ENCODE peak calls at places on chromosomes 12 and 14, in nine cellular contexts. A is anterior cingulate cortex, K is sigmoid colon, Q is NCI-H524, F is head of caudate nucleus, C is GM20000, T is NCI-H345, V is mammary epithelial cell, S is nucleus accumbens. W is an unnamed sample.

GRCh38 chr12:95439578-95440230 is 34.2 kb upstream of the METAP2 start:
- DNase-seq in K (no peak), F (no peak), C (no peak), V (no peak), A (no peak), S (no peak), Q (no peak), T (no peak), W (no peak)

GRCh38 chr12:50276912-50277671 is 6.2 kb downstream of the LIMA1 start:
- DNase-seq in F (no peak), A (no peak), S (no peak), V (peak), K (no peak), Q (no peak), C (no peak), T (no peak), W (no peak)

GRCh38 chr14:50677527-50678063 is 9.5 kb upstream of the SAV1 start:
- DNase-seq in T (no peak), A (no peak), V (peak), S (no peak), C (peak), K (no peak), F (no peak), Q (no peak), W (no peak)

GRCh38 chr14:37047996-37048395 is 124.4 kb downstream of the SLC25A21 start:
- DNase-seq in Q (no peak), F (no peak), T (no peak), C (no peak), A (no peak), S (no peak), K (no peak), V (no peak), W (no peak)

GRCh38 chr12:114443607-114444421 is 37.9 kb upstream of the TBX5 start:
- DNase-seq in F (no peak), A (no peak), T (no peak), C (no peak), Q (no peak), V (no peak), K (no peak), S (no peak), W (no peak)

GRCh38 chr12:15956413-15957185 is 45.5 kb downstream of the DERA start:
- DNase-seq in F (no peak), T (peak), K (no peak), A (no peak), S (no peak), V (peak), C (no peak), Q (no peak), W (no peak)

GRCh38 chr14:53509227-53509822 is 356.2 kb upstream of the DDHD1 start:
- DNase-seq in K (peak), T (peak), S (no peak), A (no peak), V (peak), F (no peak), Q (peak), C (no peak), W (peak)

GRCh38 chr12:75722714-75723200 is 211.3 kb upstream of the KRR1 start:
- DNase-seq in K (peak), V (peak), Q (no peak), A (peak), C (peak), S (peak), T (peak), F (peak), W (peak)

GRCh38 chr12:91877461-91878230 is 268.0 kb downstream of the BTG1 start:
- DNase-seq in K (no peak), A (no peak), V (peak), F (no peak), S (no peak), C (no peak), Q (peak), T (no peak), W (no peak)

GRCh38 chr14:65352964-65353530 is 59.5 kb upstream of the FUT8 start:
- DNase-seq in C (no peak), K (no peak), T (no peak), V (peak), Q (no peak), F (no peak), A (no peak), S (no peak), W (no peak)

GRCh38 chr14:32077081-32078029 is at the start of gene ARHGAP5:
- DNase-seq in K (peak), V (no peak), S (no peak), C (peak), Q (peak), F (no peak), A (no peak), T (peak), W (peak)

GRCh38 chr12:85632390-85632789 is 203.8 kb downstream of the RASSF9 start:
- DNase-seq in Q (no peak), V (no peak), A (no peak), C (no peak), T (no peak), S (no peak), K (no peak), F (no peak), W (no peak)

GRCh38 chr14:36057452-36058142 is 118.9 kb downstream of the PTCSC3 start:
- DNase-seq in K (no peak), Q (no peak), C (no peak), A (no peak), F (no peak), T (peak), V (peak), S (no peak), W (no peak)

GRCh38 chr14:71478542-71478941 is 453.7 kb upstream of the RGS6 start:
- DNase-seq in V (no peak), Q (peak), C (no peak), A (no peak), K (no peak), F (no peak), S (no peak), T (no peak), W (no peak)

GRCh38 chr14:85319998-85320397 is 209.9 kb upstream of the FLRT2 start:
- DNase-seq in T (no peak), S (no peak), F (no peak), Q (no peak), C (no peak), K (no peak), A (no peak), V (peak), W (no peak)

GRCh38 chr14:104690266-104690711 is 871 bp downstream of the INF2 start:
- DNase-seq in F (no peak), T (no peak), Q (no peak), C (no peak), S (no peak), V (no peak), K (no peak), A (no peak), W (no peak)

GRCh38 chr12:127926004-127926403 is 341.0 kb upstream of the TMEM132C start:
- DNase-seq in F (peak), K (no peak), V (no peak), Q (peak), A (peak), C (no peak), T (no peak), S (peak), W (no peak)

GRCh38 chr12:57001448-57001906 is 4.9 kb downstream of the ZBTB39 start:
- DNase-seq in K (peak), T (peak), A (peak), F (peak), S (peak), C (peak), V (peak), Q (peak), W (no peak)

GRCh38 chr14:36105401-36105800 is 71.1 kb downstream of the PTCSC3 start:
- DNase-seq in C (no peak), A (no peak), T (peak), S (no peak), V (no peak), F (no peak), Q (peak), K (no peak), W (no peak)

GRCh38 chr12:9389796-9390195 is 181.6 kb upstream of the PZP start:
- DNase-seq in T (no peak), S (no peak), Q (no peak), A (no peak), C (no peak), V (no peak), K (no peak), F (no peak), W (no peak)

GRCh38 chr12:121299662-121300061 is 3.2 kb upstream of the CAMKK2 start:
- DNase-seq in A (no peak), T (no peak), C (no peak), V (no peak), S (no peak), F (no peak), K (no peak), Q (no peak), W (no peak)

GRCh38 chr14:94309721-94310120 is 13.4 kb downstream of the SERPINA6 start:
- DNase-seq in K (no peak), S (no peak), V (no peak), C (no peak), T (no peak), Q (no peak), A (no peak), F (no peak), W (no peak)

GRCh38 chr14:93954900-93955891 is 21.2 kb downstream of the ASB2 start:
- DNase-seq in T (no peak), S (no peak), C (peak), V (no peak), F (no peak), Q (no peak), K (no peak), A (no peak), W (no peak)

GRCh38 chr14:96204151-96205058 is at the start of gene BDKRB2:
- DNase-seq in A (no peak), C (no peak), T (peak), Q (peak), F (peak), S (peak), K (peak), V (peak), W (peak)

GRCh38 chr14:54001189-54001878 is 44.7 kb upstream of the BMP4 start:
- DNase-seq in T (no peak), C (no peak), Q (no peak), V (no peak), F (no peak), S (no peak), K (no peak), A (no peak), W (no peak)

GRCh38 chr12:75862692-75863471 is 168.7 kb downstream of the PHLDA1 start:
- DNase-seq in V (peak), S (no peak), F (no peak), K (no peak), T (no peak), C (no peak), A (no peak), Q (no peak), W (no peak)

GRCh38 chr12:4450551-4451112 is 5.0 kb upstream of the FGF6 start:
- DNase-seq in V (peak), A (no peak), F (no peak), Q (no peak), K (no peak), S (no peak), T (no peak), C (no peak), W (no peak)

GRCh38 chr12:3753549-3754284 is 808 bp upstream of the CRACR2A start:
- DNase-seq in S (no peak), T (no peak), F (no peak), K (peak), C (no peak), Q (peak), A (no peak), V (no peak), W (peak)

GRCh38 chr12:75452675-75453330 is 27.8 kb upstream of the GLIPR1 start:
- DNase-seq in K (no peak), V (peak), C (no peak), F (no peak), A (no peak), T (no peak), S (no peak), Q (no peak), W (no peak)